ENCODE peak calls at places on chromosome 1, in seven cellular contexts. One of them, this sample, is unnamed.

GRCh38 chr1:153353226-153353947 is 4.3 kb upstream of the S100A9 start:
- DNase-seq in GF-D8: no peak
- DNase-seq in stimulated activated naive CD8-positive, alpha-beta T cell treated with anti-CD3 and anti-CD28 coated beads, Interleukin-15, Interleukin-2, amounts not matched to agents 100 U/mL and 50 U/mL, for 24 hours: no peak
- DNase-seq in anterior cingulate cortex: no peak
- DNase-seq in neuronal stem cell: no peak
- DNase-seq in tibial artery: no peak
- DNase-seq in GM23248: peak
- DNase-seq in this sample: peak

GRCh38 chr1:45498279-45498678 is 1.6 kb downstream of the CCDC163 start:
- DNase-seq in GF-D8: no peak
- DNase-seq in stimulated activated naive CD8-positive, alpha-beta T cell treated with anti-CD3 and anti-CD28 coated beads, Interleukin-15, Interleukin-2, amounts not matched to agents 100 U/mL and 50 U/mL, for 24 hours: no peak
- DNase-seq in anterior cingulate cortex: no peak
- DNase-seq in neuronal stem cell: no peak
- DNase-seq in tibial artery: no peak
- DNase-seq in GM23248: no peak
- DNase-seq in this sample: no peak

GRCh38 chr1:192522673-192523072 is 52.9 kb upstream of the RGS1 start:
- DNase-seq in GF-D8: no peak
- DNase-seq in stimulated activated naive CD8-positive, alpha-beta T cell treated with anti-CD3 and anti-CD28 coated beads, Interleukin-15, Interleukin-2, amounts not matched to agents 100 U/mL and 50 U/mL, for 24 hours: no peak
- DNase-seq in anterior cingulate cortex: no peak
- DNase-seq in neuronal stem cell: no peak
- DNase-seq in tibial artery: no peak
- DNase-seq in GM23248: no peak
- DNase-seq in this sample: no peak

GRCh38 chr1:44947774-44948311 is 38.6 kb downstream of the EIF2B3 start:
- DNase-seq in GF-D8: no peak
- DNase-seq in stimulated activated naive CD8-positive, alpha-beta T cell treated with anti-CD3 and anti-CD28 coated beads, Interleukin-15, Interleukin-2, amounts not matched to agents 100 U/mL and 50 U/mL, for 24 hours: no peak
- DNase-seq in anterior cingulate cortex: no peak
- DNase-seq in neuronal stem cell: no peak
- DNase-seq in tibial artery: no peak
- DNase-seq in GM23248: no peak
- DNase-seq in this sample: no peak

GRCh38 chr1:156961709-156962108 is 41.3 kb downstream of the LRRC71 start:
- DNase-seq in GF-D8: peak
- DNase-seq in stimulated activated naive CD8-positive, alpha-beta T cell treated with anti-CD3 and anti-CD28 coated beads, Interleukin-15, Interleukin-2, amounts not matched to agents 100 U/mL and 50 U/mL, for 24 hours: peak
- DNase-seq in anterior cingulate cortex: no peak
- DNase-seq in neuronal stem cell: no peak
- DNase-seq in tibial artery: no peak
- DNase-seq in GM23248: peak
- DNase-seq in this sample: no peak

GRCh38 chr1:12172042-12172851 is 5.5 kb downstream of the TNFRSF1B start:
- DNase-seq in GF-D8: no peak
- DNase-seq in stimulated activated naive CD8-positive, alpha-beta T cell treated with anti-CD3 and anti-CD28 coated beads, Interleukin-15, Interleukin-2, amounts not matched to agents 100 U/mL and 50 U/mL, for 24 hours: peak
- DNase-seq in anterior cingulate cortex: no peak
- DNase-seq in neuronal stem cell: no peak
- DNase-seq in tibial artery: no peak
- DNase-seq in GM23248: no peak
- DNase-seq in this sample: no peak

GRCh38 chr1:115908565-115909334 is 67.6 kb upstream of the SLC22A15 start:
- DNase-seq in GF-D8: no peak
- DNase-seq in stimulated activated naive CD8-positive, alpha-beta T cell treated with anti-CD3 and anti-CD28 coated beads, Interleukin-15, Interleukin-2, amounts not matched to agents 100 U/mL and 50 U/mL, for 24 hours: no peak
- DNase-seq in anterior cingulate cortex: no peak
- DNase-seq in neuronal stem cell: peak
- DNase-seq in tibial artery: no peak
- DNase-seq in GM23248: no peak
- DNase-seq in this sample: no peak

GRCh38 chr1:153742411-153743142 is 14.7 kb downstream of the INTS3 start:
- DNase-seq in GF-D8: no peak
- DNase-seq in stimulated activated naive CD8-positive, alpha-beta T cell treated with anti-CD3 and anti-CD28 coated beads, Interleukin-15, Interleukin-2, amounts not matched to agents 100 U/mL and 50 U/mL, for 24 hours: no peak
- DNase-seq in anterior cingulate cortex: no peak
- DNase-seq in neuronal stem cell: no peak
- DNase-seq in tibial artery: no peak
- DNase-seq in GM23248: peak
- DNase-seq in this sample: no peak

GRCh38 chr1:45870500-45870899 is 67.1 kb downstream of the MAST2 start:
- DNase-seq in GF-D8: no peak
- DNase-seq in stimulated activated naive CD8-positive, alpha-beta T cell treated with anti-CD3 and anti-CD28 coated beads, Interleukin-15, Interleukin-2, amounts not matched to agents 100 U/mL and 50 U/mL, for 24 hours: no peak
- DNase-seq in anterior cingulate cortex: no peak
- DNase-seq in neuronal stem cell: no peak
- DNase-seq in tibial artery: no peak
- DNase-seq in GM23248: peak
- DNase-seq in this sample: no peak

GRCh38 chr1:179156026-179156425 is 73.5 kb downstream of the ABL2 start:
- DNase-seq in GF-D8: no peak
- DNase-seq in stimulated activated naive CD8-positive, alpha-beta T cell treated with anti-CD3 and anti-CD28 coated beads, Interleukin-15, Interleukin-2, amounts not matched to agents 100 U/mL and 50 U/mL, for 24 hours: no peak
- DNase-seq in anterior cingulate cortex: no peak
- DNase-seq in neuronal stem cell: no peak
- DNase-seq in tibial artery: no peak
- DNase-seq in GM23248: no peak
- DNase-seq in this sample: no peak